ENCODE peak calls at places on chromosomes 13 and 19, in five cellular contexts. K is fibroblast of lung, P is psoas muscle, I is tibial nerve, Q is OCI-LY7. W is an unnamed sample.

GRCh38 chr19:14405380-14405757 is 13.8 kb downstream of the DDX39A start:
- DNase-seq in K (no peak), P (no peak), I (no peak), Q (no peak), W (no peak)

GRCh38 chr13:76523740-76524382 is 362.3 kb downstream of the KCTD12 start:
- DNase-seq in I (no peak), Q (no peak), P (no peak), K (peak; percentile 52), W (no peak)

GRCh38 chr13:60790620-60791019 is 393.6 kb downstream of the TDRD3 start:
- DNase-seq in I (no peak), P (no peak), Q (no peak), K (no peak), W (no peak)

GRCh38 chr19:7507884-7508283 is 8.0 kb upstream of the ZNF358 start:
- DNase-seq in K (peak; percentile 82), Q (peak; percentile 42), I (peak; percentile 26), P (peak; percentile 83), W (peak; percentile 92)

GRCh38 chr13:98083936-98084335 is 59.0 kb upstream of the FARP1 start:
- DNase-seq in P (no peak), Q (no peak), K (no peak), I (no peak), W (no peak)

GRCh38 chr13:48653074-48654054 is at the start of gene CYSLTR2:
- DNase-seq in P (no peak), K (peak; percentile 62), Q (no peak), I (no peak), W (no peak)

GRCh38 chr13:89486721-89487120 is 1815.5 kb downstream of the SLITRK5 start:
- DNase-seq in K (peak; percentile 17), I (no peak), Q (no peak), P (no peak), W (no peak)

GRCh38 chr13:112943309-112944125 is 25.5 kb upstream of the MCF2L start:
- DNase-seq in K (peak; percentile 23), I (no peak), P (peak; percentile 48), Q (no peak), W (no peak)

GRCh38 chr19:919157-920050 is 2.3 kb downstream of the KISS1R start:
- DNase-seq in Q (no peak), I (no peak), P (no peak), K (no peak), W (no peak)

GRCh38 chr19:13748169-13748884 is 16.0 kb upstream of the MRI1 start:
- DNase-seq in P (no peak), I (no peak), Q (peak; percentile 21), K (peak; percentile 63), W (no peak)

GRCh38 chr19:54282706-54283105 is 1.8 kb upstream of the LILRB2 start:
- DNase-seq in K (no peak), I (no peak), Q (peak; percentile 24), P (no peak), W (no peak)

GRCh38 chr13:112777637-112778406 is 88.0 kb downstream of the ATP11A start:
- DNase-seq in P (no peak), Q (no peak), I (no peak), K (no peak), W (no peak)

GRCh38 chr13:25288966-25289365 is 1.7 kb upstream of the MTMR6 start:
- DNase-seq in P (no peak), Q (no peak), I (no peak), K (no peak), W (no peak)

GRCh38 chr13:109315481-109315880 is 470.9 kb downstream of the IRS2 start:
- DNase-seq in P (no peak), Q (no peak), I (no peak), K (no peak), W (no peak)

GRCh38 chr13:93947651-93948050 is 531.8 kb downstream of the DCT start:
- DNase-seq in I (no peak), K (no peak), P (no peak), Q (no peak), W (no peak)

GRCh38 chr19:39498262-39499081 is at the start of gene DLL3:
- DNase-seq in Q (peak; percentile 66), I (no peak), K (no peak), P (no peak), W (no peak)

GRCh38 chr13:78700121-78700910 is 41.4 kb upstream of the OBI1 start:
- DNase-seq in I (no peak), Q (no peak), K (peak; percentile 67), P (no peak), W (no peak)

GRCh38 chr19:7970716-7971448 is 27.4 kb upstream of the TIMM44 start:
- DNase-seq in P (no peak), K (peak; percentile 14), Q (peak; percentile 45), I (no peak), W (peak; percentile 81)

GRCh38 chr19:29702161-29702957 is 12.7 kb downstream of the C19orf12 start:
- DNase-seq in I (no peak), P (peak; percentile 28), Q (no peak), K (no peak), W (no peak)

GRCh38 chr13:29196409-29197074 is 376.4 kb downstream of the MTUS2 start:
- DNase-seq in I (no peak), Q (peak; percentile 4), K (no peak), P (no peak), W (no peak)

GRCh38 chr13:59229861-59230260 is 933.9 kb downstream of the DIAPH3 start:
- DNase-seq in I (no peak), Q (no peak), P (no peak), K (no peak), W (no peak)

GRCh38 chr13:73622375-73622774 is 511.8 kb downstream of the KLF12 start:
- DNase-seq in P (no peak), K (no peak), I (no peak), Q (no peak), W (no peak)

GRCh38 chr13:114258589-114258988 is 22.8 kb upstream of the UPF3A start:
- DNase-seq in Q (no peak), I (no peak), P (no peak), K (no peak), W (no peak)

GRCh38 chr19:3665681-3666544 is 34.4 kb downstream of the PIP5K1C start:
- DNase-seq in Q (peak; percentile 55), P (peak; percentile 71), I (peak; percentile 42), K (no peak), W (no peak)

GRCh38 chr13:35857769-35858168 is 273.4 kb downstream of the DCLK1 start:
- DNase-seq in I (no peak), Q (no peak), P (no peak), K (peak; percentile 84), W (peak; percentile 60)

GRCh38 chr13:35854286-35854685 is 276.9 kb downstream of the DCLK1 start:
- DNase-seq in P (no peak), K (no peak), I (no peak), Q (no peak), W (no peak)

GRCh38 chr13:35856721-35857346 is 274.3 kb downstream of the DCLK1 start:
- DNase-seq in Q (no peak), K (no peak), I (no peak), P (no peak), W (no peak)

GRCh38 chr13:35856084-35856483 is 275.1 kb downstream of the DCLK1 start:
- DNase-seq in K (no peak), I (no peak), Q (no peak), P (no peak), W (no peak)

DNA sequence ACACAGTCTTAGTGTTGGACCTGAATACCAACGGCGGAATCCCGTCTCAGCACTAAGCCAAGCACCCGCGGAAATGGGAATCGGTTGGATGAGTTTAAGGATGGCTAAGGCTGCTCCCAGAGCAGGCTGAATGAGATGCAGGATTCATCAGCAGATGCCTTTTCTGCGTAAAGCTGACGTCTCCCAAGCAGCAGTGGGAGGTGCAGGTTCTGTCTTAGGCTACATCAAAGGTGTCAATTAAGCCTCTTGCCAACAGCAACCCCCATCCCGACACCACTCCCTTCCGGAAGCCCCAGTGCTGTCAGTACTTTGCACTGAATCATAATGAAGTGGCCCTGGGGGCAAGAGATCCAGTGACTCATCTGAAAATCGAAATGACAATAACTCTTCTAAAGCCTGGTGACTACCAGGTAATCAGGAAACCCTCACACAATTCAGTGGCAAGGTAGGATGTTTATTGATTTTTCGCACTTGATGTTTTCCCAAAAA is 275.6 kb downstream of the DCLK1 start:
- DNase-seq in Q (no peak), I (no peak), K (peak; percentile 62), P (no peak), W (peak; percentile 75)
- H3K4me3 ChIP-seq in Q (no peak overlapping the region), I (no peak overlapping the region), K (no peak overlapping the region), P (no peak overlapping the region), W (peak overlapping the region; percentile 1)

DNA sequence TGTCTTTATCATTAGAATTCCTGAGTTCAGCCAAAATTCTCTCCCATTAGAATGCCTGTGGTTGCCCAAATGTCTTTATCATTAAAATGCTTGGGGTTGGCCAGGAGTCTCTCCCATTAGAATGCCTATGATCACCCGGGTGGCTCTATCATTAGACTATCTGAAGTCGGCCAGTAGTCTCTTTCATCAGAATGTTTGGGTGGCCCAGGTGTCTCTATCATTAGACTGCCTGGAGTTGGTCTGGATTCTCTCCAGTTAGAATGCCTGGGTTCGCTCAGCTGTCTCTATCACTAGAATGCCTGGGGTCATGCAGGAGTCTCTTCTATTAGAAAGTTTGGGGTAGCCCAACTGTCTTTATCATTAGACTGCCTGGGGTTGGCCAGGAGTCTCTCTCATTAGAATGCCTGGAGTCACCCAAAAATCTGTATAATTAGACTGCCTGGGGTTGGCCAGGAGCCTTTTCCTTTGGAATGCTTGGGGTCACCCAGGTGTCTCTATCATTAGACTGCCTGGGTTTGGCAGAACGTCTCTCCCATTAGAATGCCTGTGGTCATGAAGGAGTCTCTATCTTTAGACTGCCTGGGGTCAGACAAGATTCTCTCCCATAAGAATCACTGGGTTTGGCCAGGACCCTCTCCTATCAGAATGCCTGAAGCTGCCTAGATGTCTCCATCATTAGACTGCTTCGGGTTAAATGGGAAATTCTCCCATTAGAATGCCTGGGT is 1478.3 kb downstream of the UQCRFS1 start:
- DNase-seq in K (peak; percentile 67), P (no peak), I (no peak), Q (no peak), W (no peak)
- H3K4me1 ChIP-seq in K (no peaks in the 10 kb centered on the region), P (peaks cover 8% of the 10 kb centered on the region), I (no peaks in the 10 kb centered on the region), Q (no peaks in the 10 kb centered on the region), W (no peaks in the 10 kb centered on the region)

GRCh38 chr19:47343194-47343802 is 5.8 kb upstream of the DHX34 start:
- DNase-seq in K (no peak), I (no peak), Q (no peak), P (no peak), W (no peak)

GRCh38 chr19:47341734-47342133 is 7.4 kb upstream of the DHX34 start:
- DNase-seq in K (no peak), Q (no peak), I (no peak), P (no peak), W (no peak)

GRCh38 chr19:47340477-47341208 is 8.5 kb upstream of the DHX34 start:
- DNase-seq in P (no peak), I (no peak), Q (no peak), K (no peak), W (no peak)

GRCh38 chr19:47344425-47344824 is 4.7 kb upstream of the DHX34 start:
- DNase-seq in Q (no peak), I (no peak), K (no peak), P (no peak), W (no peak)

GRCh38 chr19:47339196-47339880 is 7.4 kb downstream of the C5AR2 start:
- DNase-seq in Q (no peak), P (no peak), K (no peak), I (no peak), W (no peak)
- H3K4me3 ChIP-seq in Q (no peak overlapping the region), P (no peak overlapping the region), K (no peak overlapping the region), I (no peak overlapping the region), W (no peak overlapping the region)

DNA sequence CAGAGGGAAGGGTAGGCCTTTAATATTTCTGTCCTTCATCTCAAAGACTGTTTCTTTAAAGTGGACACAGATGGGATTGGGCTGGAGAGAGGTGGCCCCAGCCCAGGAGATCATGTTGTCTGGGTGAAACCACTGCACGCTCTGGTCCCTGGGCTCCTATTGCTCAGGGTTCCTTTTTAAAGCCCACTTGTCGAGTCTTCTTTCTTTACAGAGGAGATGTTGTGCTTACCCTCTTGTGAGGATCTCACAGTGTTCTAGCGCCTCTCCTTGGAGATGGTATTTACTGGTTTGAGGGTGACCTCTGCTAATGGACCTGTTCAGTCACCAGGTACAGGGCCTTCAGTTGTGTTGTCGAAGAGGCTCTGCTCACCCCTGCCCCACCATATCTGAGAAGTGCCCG is 128.4 kb downstream of the TM9SF2 start:
- DNase-seq in P (no peak), Q (no peak), I (no peak), K (no peak), W (no peak)
- H3K4me1 ChIP-seq in P (peaks cover 35% of the 10 kb centered on the region), Q (no peaks in the 10 kb centered on the region), I (peaks cover 43% of the 10 kb centered on the region), K (no peaks in the 10 kb centered on the region), W (peaks cover 13% of the 10 kb centered on the region)

W was measured in iPS DF 6.9.